ENCODE peak calls at places on chromosomes 1 and 21, in six cellular contexts. G, J, B, U, N and K are unnamed samples. For H3K4me1, the result is how much of the 10 kb centered on the place peaks cover.

GRCh38 chr1:147539122-147539575 is 2.2 kb upstream of the BCL9 start:
- DNase-seq in G (no peak), J (peak), B (peak), U (peak), N (no peak), K (peak)

GRCh38 chr1:202858306-202858705 is 30.6 kb downstream of the RABIF start:
- DNase-seq in G (no peak), J (peak), B (no peak), U (peak), N (peak), K (no peak)

GRCh38 chr1:29197590-29197924 is 15.9 kb upstream of the SRSF4 start:
- DNase-seq in G (peak), J (no peak), B (peak), U (no peak), N (peak), K (peak)

GRCh38 chr1:89910780-89911179 is 84.1 kb upstream of the ZNF326 start:
- DNase-seq in G (peak), J (no peak), B (peak), U (no peak), N (no peak), K (no peak)

GRCh38 chr1:109910123-109910962 is at the start of gene CSF1:
- DNase-seq in G (peak), J (peak), B (peak), U (peak), N (peak), K (peak)

GRCh38 chr1:202018476-202019234 is 8.3 kb downstream of the ELF3 start:
- DNase-seq in G (no peak), J (no peak), B (peak), U (no peak), N (peak), K (peak)

GRCh38 chr1:21162740-21163464 is 13.8 kb downstream of the EIF4G3 start:
- DNase-seq in G (no peak), J (no peak), B (no peak), U (no peak), N (no peak), K (no peak)

GRCh38 chr1:33121728-33122127 is 40.8 kb downstream of the AZIN2 start:
- DNase-seq in G (no peak), J (no peak), B (no peak), U (no peak), N (no peak), K (no peak)

GRCh38 chr1:154847891-154848290 is 22.2 kb downstream of the KCNN3 start:
- DNase-seq in G (no peak), J (no peak), B (no peak), U (no peak), N (no peak), K (no peak)

GRCh38 chr1:243325305-243325890 is 69.6 kb downstream of the SDCCAG8 start:
- DNase-seq in G (peak), J (no peak), B (peak), U (peak), N (no peak), K (no peak)

GRCh38 chr1:111045033-111045722 is 81.5 kb upstream of the LRIF1 start:
- DNase-seq in G (no peak), J (no peak), B (peak), U (no peak), N (peak), K (no peak)

GRCh38 chr21:32494946-32495703 is 82.6 kb downstream of the EVA1C start:
- DNase-seq in G (no peak), J (no peak), B (peak), U (no peak), N (no peak), K (no peak)

GRCh38 chr21:42234464-42235241 is 15.7 kb downstream of the ABCG1 start:
- DNase-seq in G (peak), J (peak), B (peak), U (no peak), N (peak), K (peak)

GRCh38 chr1:35726814-35727433 is 8.2 kb upstream of the C1orf216 start:
- DNase-seq in G (peak), J (peak), B (peak), U (peak), N (peak), K (peak)

GRCh38 chr1:154609398-154610380 is 1.7 kb upstream of the ADAR start:
- DNase-seq in G (peak), J (no peak), B (peak), U (no peak), N (no peak), K (no peak)

GRCh38 chr1:217076902-217077301 is 353.7 kb upstream of the ESRRG start:
- DNase-seq in G (no peak), J (no peak), B (peak), U (no peak), N (no peak), K (no peak)

GRCh38 chr1:155061381-155062150 is 2.0 kb upstream of the EFNA4 start:
- DNase-seq in G (peak), J (peak), B (peak), U (peak), N (peak), K (peak)

GRCh38 chr1:35864813-35865212 is 18.2 kb upstream of the AGO1 start:
- DNase-seq in G (no peak), J (no peak), B (no peak), U (no peak), N (no peak), K (no peak)

GRCh38 chr1:9281071-9281827 is 11.4 kb upstream of the SPSB1 start:
- DNase-seq in G (no peak), J (no peak), B (no peak), U (no peak), N (no peak), K (no peak)

GRCh38 chr1:27388337-27389005 is 4.0 kb upstream of the GPR3 start:
- DNase-seq in G (peak), J (peak), B (peak), U (peak), N (peak), K (peak)

GRCh38 chr1:12344611-12345299 is 114.9 kb downstream of the VPS13D start:
- DNase-seq in G (no peak), J (no peak), B (no peak), U (peak), N (no peak), K (no peak)

GRCh38 chr1:9198538-9199361 is 35.8 kb upstream of the H6PD start:
- DNase-seq in G (peak), J (no peak), B (no peak), U (no peak), N (no peak), K (no peak)

GRCh38 chr1:209409786-209410185 is 173.7 kb upstream of the CAMK1G start:
- DNase-seq in G (no peak), J (no peak), B (peak), U (no peak), N (no peak), K (no peak)

GRCh38 chr1:221141059-221141458 is 261.8 kb downstream of the HLX start:
- DNase-seq in G (no peak), J (no peak), B (no peak), U (no peak), N (no peak), K (no peak)

GRCh38 chr1:178528219-178528962 is 15.5 kb downstream of the TEX35 start:
- DNase-seq in G (no peak), J (no peak), B (no peak), U (no peak), N (peak), K (no peak)

GRCh38 chr1:7042322-7043231 is 257.3 kb downstream of the CAMTA1 start:
- DNase-seq in G (peak), J (no peak), B (peak), U (no peak), N (no peak), K (no peak)

GRCh38 chr1:66285618-66286270 is 248.2 kb upstream of the SGIP1 start:
- DNase-seq in G (no peak), J (no peak), B (peak), U (no peak), N (no peak), K (no peak)
- H3K4me1 ChIP-seq in G (under half), J (under half), B (half or more), U (under half), N (under half), K (under half)

GRCh38 chr21:33940846-33941245 is 25.2 kb upstream of the ATP5PO start:
- DNase-seq in G (no peak), J (no peak), B (no peak), U (no peak), N (no peak), K (no peak)
- H3K4me1 ChIP-seq in G (under half), J (under half), B (under half), U (under half), N (under half), K (under half)

GRCh38 chr1:183043872-183044859 is 20.9 kb downstream of the LAMC1 start:
- DNase-seq in G (no peak), J (no peak), B (peak), U (no peak), N (no peak), K (no peak)
- H3K4me1 ChIP-seq in G (under half), J (under half), B (under half), U (half or more), N (under half), K (under half)

DNA sequence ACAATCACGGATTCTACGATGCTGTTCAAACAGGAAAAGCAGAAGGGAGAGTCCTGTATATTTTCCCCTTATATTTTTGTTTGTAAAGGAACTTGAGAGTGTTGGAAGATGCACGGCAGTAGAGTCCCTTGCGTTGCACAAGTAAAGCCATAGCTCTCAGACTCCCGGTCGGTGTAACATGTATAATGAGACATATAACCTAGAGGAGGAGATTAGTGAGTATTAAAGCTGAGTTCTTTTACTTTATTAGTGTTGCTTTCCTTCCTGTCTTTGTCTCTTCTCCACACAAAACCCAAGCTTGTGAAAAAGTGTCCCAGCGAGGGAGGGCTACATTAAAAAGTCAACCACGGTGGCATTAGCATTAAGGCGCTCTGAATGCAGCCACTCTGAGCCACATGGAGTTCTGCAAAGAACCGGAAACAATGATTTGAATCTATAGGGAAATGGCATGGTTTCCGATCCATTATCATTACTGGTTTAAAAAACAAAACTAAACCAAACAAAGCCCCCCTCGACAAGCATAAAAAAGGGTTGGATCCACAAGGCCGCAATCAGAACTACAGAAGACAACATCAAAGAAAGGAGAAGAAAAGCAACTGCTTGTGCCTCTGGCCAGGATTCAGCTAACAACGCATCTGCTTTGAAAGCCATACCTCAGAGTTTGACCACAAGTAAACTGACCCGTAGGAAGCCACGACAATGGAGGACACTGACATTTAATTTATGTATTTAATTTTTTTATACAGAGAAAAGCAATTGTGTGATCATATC is 356.9 kb downstream of the LMO4 start:
- DNase-seq in G (peak), J (no peak), B (no peak), U (no peak), N (no peak), K (no peak)
- H3K4me1 ChIP-seq in G (under half), J (under half), B (under half), U (under half), N (under half), K (under half)

GRCh38 chr1:101028466-101028865 is 2.9 kb upstream of the DPH5 start:
- DNase-seq in G (no peak), J (no peak), B (no peak), U (no peak), N (no peak), K (no peak)
- H3K4me1 ChIP-seq in G (under half), J (under half), B (under half), U (under half), N (under half), K (under half)

GRCh38 chr1:167493372-167493771 is 25.0 kb downstream of the CD247 start:
- DNase-seq in G (no peak), J (no peak), B (no peak), U (no peak), N (no peak), K (no peak)
- H3K4me1 ChIP-seq in G (under half), J (under half), B (under half), U (under half), N (under half), K (under half)

GRCh38 chr1:160981584-160982411 is 27.2 kb upstream of the ITLN2 start:
- DNase-seq in G (peak), J (no peak), B (no peak), U (no peak), N (peak), K (no peak)

GRCh38 chr1:160987359-160988062 is 32.9 kb upstream of the ITLN2 start:
- DNase-seq in G (no peak), J (no peak), B (no peak), U (no peak), N (no peak), K (no peak)

GRCh38 chr1:160985723-160986122 is 31.1 kb upstream of the ITLN2 start:
- DNase-seq in G (no peak), J (no peak), B (no peak), U (no peak), N (no peak), K (no peak)
- H3K4me1 ChIP-seq in G (under half), J (under half), B (under half), U (under half), N (under half), K (under half)

GRCh38 chr1:150568567-150568966 is 10.8 kb downstream of the MCL1 start:
- DNase-seq in G (peak), J (no peak), B (no peak), U (no peak), N (no peak), K (no peak)
- H3K4me1 ChIP-seq in G (under half), J (half or more), B (under half), U (half or more), N (half or more), K (half or more)